ENCODE peak calls at places on chromosomes 13 and 19, in ten cellular contexts. N is endothelial cell of umbilical vein; Y is heart left ventricle; L is NCI-H1694 treated with DMSO at 0.1 percent for 48 hours; D is AG04450; Z is activated T-helper 1 cell treated with anti-CD3 and anti-CD28 coated beads, Interleukin-12 subunit alpha, Interleukin-12 subunit beta, Interleukin-2, Interleukin-4 antibody, amounts not matched to agents 30 ng/mL and 10 ng/mL and 1 ng/mL, durations not matched to agents 14 hours and 24 hours and 36 hours; M is kidney tubule cell; U is SJSA1; A is astrocyte; R is midbrain. E is an unnamed sample.

GRCh38 chr19:8655340-8655709 is 24.9 kb downstream of the NFILZ start:
- DNase-seq in U (no peak), D (no peak), L (no peak), R (no peak), Z (no peak), N (no peak), M (no peak), Y (no peak), A (no peak), E (no peak)

GRCh38 chr19:574658-575526 is 2.5 kb downstream of the BSG start:
- DNase-seq in D (no peak), A (peak; percentile 58), N (peak; percentile 26), L (no peak), U (no peak), Z (no peak), M (peak; percentile 59), Y (peak; percentile 82), R (peak; percentile 53), E (peak; percentile 69)

GRCh38 chr13:113946409-113947181 is 27.3 kb downstream of the C13orf46 start:
- DNase-seq in N (no peak), D (no peak), Z (no peak), A (no peak), M (no peak), R (no peak), Y (peak; percentile 9), L (no peak), U (no peak), E (no peak)

GRCh38 chr19:17319473-17320238 is 10.3 kb downstream of the DDA1 start:
- DNase-seq in Z (no peak), N (no peak), M (no peak), U (no peak), Y (no peak), R (no peak), A (no peak), D (no peak), L (no peak), E (no peak)

GRCh38 chr13:25901460-25902376 is 150.1 kb downstream of the SHISA2 start:
- DNase-seq in Z (peak; percentile 60), U (no peak), A (peak; percentile 86), N (peak; percentile 55), L (no peak), R (no peak), M (peak; percentile 82), D (no peak), Y (no peak), E (no peak)

GRCh38 chr19:2424686-2425621 is 2.4 kb downstream of the TIMM13 start:
- DNase-seq in Y (peak; percentile 67), U (no peak), D (peak; percentile 33), N (peak; percentile 69), M (no peak), A (peak; percentile 59), Z (no peak), L (no peak), R (no peak), E (peak; percentile 55)

GRCh38 chr19:39499082-39499642 is 415 bp downstream of the DLL3 start:
- DNase-seq in Y (no peak), A (no peak), Z (no peak), U (no peak), N (no peak), L (peak; percentile 12), M (no peak), D (no peak), R (no peak), E (no peak)

GRCh38 chr13:93767917-93768422 is 541.4 kb downstream of the GPC6 start:
- DNase-seq in N (no peak), D (no peak), Y (no peak), U (no peak), R (no peak), Z (no peak), A (no peak), L (no peak), M (peak; percentile 86), E (no peak)

GRCh38 chr19:45243144-45243732 is 2.0 kb downstream of the EXOC3L2 start:
- DNase-seq in Z (no peak), M (no peak), N (no peak), D (no peak), Y (no peak), R (no peak), U (no peak), A (no peak), L (no peak), E (no peak)

GRCh38 chr19:52778811-52779210 is 7.8 kb downstream of the ZNF600 start:
- DNase-seq in D (no peak), N (no peak), Z (peak; percentile 28), L (no peak), U (no peak), A (no peak), M (no peak), R (no peak), Y (no peak), E (no peak)

GRCh38 chr19:43765109-43765876 is 10.5 kb upstream of the SMG9 start:
- DNase-seq in D (peak; percentile 81), U (peak; percentile 98), L (no peak), R (no peak), Y (no peak), M (peak; percentile 97), Z (peak; percentile 81), A (peak; percentile 98), N (peak; percentile 68), E (peak; percentile 24)

GRCh38 chr13:55229906-55230569 is 1910.7 kb upstream of the PRR20A start:
- DNase-seq in N (no peak), Z (no peak), M (no peak), L (no peak), U (no peak), A (no peak), D (no peak), R (no peak), Y (no peak), E (no peak)

GRCh38 chr13:95643814-95644598 is 500 bp downstream of the DZIP1 start:
- DNase-seq in D (no peak), R (no peak), Z (no peak), A (peak; percentile 37), L (no peak), N (peak; percentile 67), M (peak; percentile 45), U (no peak), Y (peak; percentile 30), E (peak; percentile 31)

GRCh38 chr19:55336101-55336500 is 3.6 kb upstream of the KMT5C start:
- DNase-seq in D (no peak), L (no peak), U (no peak), M (no peak), N (no peak), Z (no peak), Y (no peak), A (no peak), R (no peak), E (no peak)

GRCh38 chr13:111368091-111368490 is 47.6 kb downstream of the TEX29 start:
- DNase-seq in Y (no peak), D (no peak), N (no peak), R (no peak), Z (no peak), A (no peak), M (no peak), L (no peak), U (peak; percentile 40), E (no peak)

GRCh38 chr19:6402834-6403608 is 10.1 kb upstream of the GTF2F1 start:
- DNase-seq in R (peak; percentile 59), M (peak; percentile 38), Y (no peak), A (peak; percentile 66), D (peak; percentile 45), U (no peak), Z (no peak), L (no peak), N (peak; percentile 45), E (peak; percentile 94)